ENCODE peak calls at places on chromosomes 2 and 18, in five cellular contexts. A is neuronal stem cell, E is mesenchymal stem cell, K is H1, H is trophoblast cell. T is an unnamed sample.

GRCh38 chr2:74491671-74492544 is 7.5 kb downstream of the LBX2 start:
- DNase-seq in K (no peak), A (no peak), E (no peak), H (no peak), T (no peak)

GRCh38 chr18:61203151-61203550 is 130.1 kb upstream of the CDH20 start:
- DNase-seq in H (peak; percentile 2), E (peak; percentile 2), A (no peak), K (no peak), T (no peak)

GRCh38 chr2:12036640-12036983 is 290.2 kb downstream of the LPIN1 start:
- DNase-seq in A (no peak), H (no peak), E (no peak), K (no peak), T (no peak)

GRCh38 chr2:192159215-192159614 is 35.5 kb downstream of the TMEFF2 start:
- DNase-seq in H (no peak), A (no peak), K (no peak), E (no peak), T (no peak)

GRCh38 chr18:11146238-11146946 is 3.0 kb downstream of the PIEZO2 start:
- DNase-seq in K (no peak), A (no peak), H (no peak), E (no peak), T (peak; percentile 46)

GRCh38 chr2:189601043-189601442 is 20.5 kb upstream of the SLC40A1 start:
- DNase-seq in E (peak; percentile 38), H (peak; percentile 41), K (no peak), A (no peak), T (no peak)

GRCh38 chr2:17441055-17441771 is 77.0 kb downstream of the RAD51AP2 start:
- DNase-seq in K (no peak), E (no peak), H (no peak), A (no peak), T (peak; percentile 35)

GRCh38 chr2:182763311-182763912 is 47.4 kb downstream of the DNAJC10 start:
- DNase-seq in E (peak; percentile 68), H (peak; percentile 67), A (peak; percentile 30), K (no peak), T (peak; percentile 36)

GRCh38 chr18:74331404-74331803 is 15.8 kb downstream of the C18orf63 start:
- DNase-seq in E (peak; percentile 54), K (no peak), A (no peak), H (peak; percentile 47), T (no peak)

GRCh38 chr2:101124684-101125366 is 26.4 kb downstream of the TBC1D8 start:
- DNase-seq in H (peak; percentile 99), K (no peak), E (peak; percentile 91), A (no peak), T (no peak)

GRCh38 chr2:128686498-128686861 is 367.8 kb upstream of the HS6ST1 start:
- DNase-seq in H (no peak), E (no peak), A (no peak), K (no peak), T (no peak)

GRCh38 chr2:100730290-100730868 is 89.6 kb upstream of the NPAS2 start:
- DNase-seq in E (peak; percentile 78), H (peak; percentile 83), K (peak; percentile 43), A (no peak), T (peak; percentile 72)

GRCh38 chr2:45009928-45010705 is 865 bp upstream of the SIX2 start:
- DNase-seq in E (peak; percentile 26), A (no peak), K (no peak), H (peak; percentile 20), T (no peak)

GRCh38 chr18:76479351-76480238 is 15.4 kb downstream of the ZNF516 start:
- DNase-seq in E (no peak), K (no peak), A (no peak), H (no peak), T (no peak)

GRCh38 chr2:8892149-8892548 is 54.7 kb upstream of the KIDINS220 start:
- DNase-seq in K (no peak), H (no peak), A (no peak), E (no peak), T (no peak)

GRCh38 chr2:46568212-46569009 is 89.0 kb downstream of the TMEM247 start:
- DNase-seq in A (no peak), K (no peak), E (no peak), H (no peak), T (no peak)

GRCh38 chr18:78625446-78625845 is 354.2 kb upstream of the SALL3 start:
- DNase-seq in E (no peak), A (no peak), K (no peak), H (no peak), T (no peak)

GRCh38 chr2:20415511-20415918 is 31.4 kb upstream of the RHOB start:
- DNase-seq in A (no peak), E (no peak), H (peak; percentile 11), K (no peak), T (no peak)

GRCh38 chr2:20409039-20409438 is 37.8 kb upstream of the RHOB start:
- DNase-seq in E (no peak), K (no peak), H (no peak), A (no peak), T (no peak)

GRCh38 chr2:20410556-20411277 is 36.2 kb upstream of the RHOB start:
- DNase-seq in K (no peak), H (no peak), E (no peak), A (no peak), T (no peak)

GRCh38 chr2:20414806-20415205 is 32.1 kb upstream of the RHOB start:
- DNase-seq in A (no peak), H (peak; percentile 23), K (no peak), E (no peak), T (peak; percentile 42)

GRCh38 chr2:20411361-20411894 is 35.4 kb upstream of the RHOB start:
- DNase-seq in E (peak; percentile 87), A (peak; percentile 24), K (peak; percentile 56), H (peak; percentile 98), T (peak; percentile 91)
- H2BK12ac ChIP-seq in E (no peak overlapping the region), A (no peak overlapping the region), K (no peak overlapping the region), H (no peak overlapping the region), T (no peak overlapping the region)

DNA sequence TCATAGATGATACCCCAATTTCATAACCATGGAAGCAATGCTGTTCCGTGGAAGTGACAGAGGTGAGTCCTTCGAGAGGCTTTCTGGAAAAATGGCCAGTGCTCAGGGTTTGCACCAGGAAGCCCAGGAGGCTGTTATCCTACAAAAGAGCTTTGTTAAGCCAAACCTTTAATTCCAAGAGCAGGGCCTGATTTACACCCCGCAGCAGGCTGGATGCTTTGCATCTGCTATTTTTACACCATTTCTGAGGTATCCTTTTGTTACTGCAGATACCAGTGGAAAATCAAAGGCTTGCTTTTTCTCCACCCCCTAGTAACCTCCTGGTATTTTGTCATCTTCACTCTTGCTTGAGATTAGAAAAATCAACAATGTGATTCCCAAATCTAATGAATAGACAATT is 380.6 kb downstream of the SOX11 start:
- DNase-seq in H (no peak), E (no peak), K (no peak), A (no peak), T (no peak)
- H2BK12ac ChIP-seq in H (no peak overlapping the region), E (no peak overlapping the region), K (no peak overlapping the region), A (no peak overlapping the region), T (no peak overlapping the region)

DNA sequence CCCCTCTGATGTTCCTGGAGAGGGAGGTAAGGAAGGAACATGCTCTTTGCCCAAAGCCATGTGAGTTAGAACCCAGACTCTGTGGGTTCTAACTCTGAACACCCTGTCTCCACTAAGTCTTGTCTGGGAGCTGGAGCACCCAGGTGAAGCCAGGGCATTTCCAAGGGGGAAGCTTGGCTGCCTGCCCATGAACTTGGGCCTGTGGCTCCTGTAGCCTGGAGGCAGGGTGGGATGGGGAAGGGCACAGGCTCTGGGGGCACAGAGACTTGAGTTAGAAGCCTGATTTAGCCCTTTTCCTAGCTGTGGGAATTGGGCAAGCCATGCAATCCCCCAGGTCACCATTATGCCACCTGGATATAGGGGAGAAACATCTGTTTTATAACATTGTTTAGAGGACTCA is 65.2 kb downstream of the LBH start:
- DNase-seq in A (no peak), E (no peak), H (no peak), K (no peak), T (no peak)
- H2BK12ac ChIP-seq in A (no peak overlapping the region), E (no peak overlapping the region), H (no peak overlapping the region), K (no peak overlapping the region), T (no peak overlapping the region)

GRCh38 chr18:4286256-4286655 is 168.9 kb downstream of the DLGAP1 start:
- DNase-seq in E (no peak), K (no peak), H (no peak), A (no peak), T (no peak)

GRCh38 chr18:4284528-4284927 is 170.6 kb downstream of the DLGAP1 start:
- DNase-seq in E (no peak), K (no peak), H (no peak), A (no peak), T (no peak)

GRCh38 chr18:4285525-4285924 is 169.6 kb downstream of the DLGAP1 start:
- DNase-seq in H (no peak), E (no peak), K (no peak), A (no peak), T (no peak)

GRCh38 chr18:4282954-4283353 is 172.2 kb downstream of the DLGAP1 start:
- DNase-seq in H (no peak), E (no peak), A (no peak), K (no peak), T (no peak)

GRCh38 chr18:4283746-4284291 is 171.3 kb downstream of the DLGAP1 start:
- DNase-seq in H (no peak), E (no peak), A (no peak), K (no peak), T (no peak)
- H2BK12ac ChIP-seq in H (no peak overlapping the region), E (no peak overlapping the region), A (no peak overlapping the region), K (no peak overlapping the region), T (no peak overlapping the region)

DNA sequence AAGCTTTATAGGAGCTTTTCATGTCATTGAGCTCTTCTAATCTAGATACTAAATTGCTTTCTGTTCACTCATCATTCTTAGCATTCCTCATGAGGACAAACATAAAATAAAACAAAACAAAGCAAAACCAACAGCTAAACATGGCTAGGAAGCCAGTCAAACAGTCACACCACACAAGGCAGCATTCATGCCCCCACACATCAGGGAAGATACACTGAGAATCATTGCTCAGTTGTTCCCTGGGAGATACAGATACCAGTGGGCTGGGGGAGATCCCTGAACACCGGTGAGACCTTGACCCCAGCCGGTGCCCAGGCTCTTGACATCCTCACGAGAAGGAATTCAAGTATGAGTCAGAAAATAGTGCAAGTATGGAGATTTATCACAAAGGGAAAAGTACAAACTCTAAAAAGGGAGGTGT is 177.9 kb upstream of the ARL4C start:
- DNase-seq in E (peak; percentile 81), H (peak; percentile 60), K (no peak), A (no peak), T (no peak)
- H2BK12ac ChIP-seq in E (peak overlapping the region; percentile 80), H (no peak overlapping the region), K (peak overlapping the region; percentile 65), A (no peak overlapping the region), T (no peak overlapping the region)

T was measured in H9.